ENCODE peak calls at places on chromosomes 4 and X, in ten cellular contexts. N, F, V, E, L, J, T, B, M and U are unnamed samples.
A peak's percentile ranks its signal among the peaks of the same experiment; 100 is the strongest.

GRCh38 chr4:39636786-39637185 is 1.9 kb downstream of the SMIM14 start:
- DNase-seq in N (no peak), F (peak; percentile 58), V (peak; percentile 47), E (no peak), L (no peak), J (no peak), T (no peak), B (peak; percentile 31), M (no peak), U (no peak)

GRCh38 chr4:98928131-98928504 is 815 bp downstream of the EIF4E start:
- DNase-seq in N (peak; percentile 89), F (peak; percentile 80), V (peak; percentile 77), E (peak; percentile 63), L (peak; percentile 79), J (peak; percentile 46), T (peak; percentile 92), B (peak; percentile 78), M (peak; percentile 84), U (peak; percentile 81)

GRCh38 chr4:57065730-57066482 is 44.3 kb downstream of the IGFBP7 start:
- DNase-seq in N (no peak), F (no peak), V (no peak), E (no peak), L (no peak), J (no peak), T (no peak), B (peak; percentile 41), M (no peak), U (no peak)

GRCh38 chrX:3712870-3713224 is 602 bp downstream of the PRKX start:
- DNase-seq in N (no peak), F (no peak), V (no peak), E (no peak), L (no peak), J (no peak), T (peak; percentile 79), B (no peak), M (peak; percentile 68), U (no peak)

GRCh38 chr4:83093060-83093640 is 21.4 kb downstream of the PLAC8 start:
- DNase-seq in N (no peak), F (no peak), V (no peak), E (no peak), L (no peak), J (no peak), T (no peak), B (no peak), M (no peak), U (no peak)

GRCh38 chr4:53688186-53688790 is 97.0 kb upstream of the LNX1 start:
- DNase-seq in N (peak; percentile 55), F (peak; percentile 97), V (peak; percentile 98), E (no peak), L (no peak), J (no peak), T (peak; percentile 85), B (peak; percentile 100), M (no peak), U (peak; percentile 25)

GRCh38 chrX:133776072-133776471 is 209.3 kb downstream of the GPC3 start:
- DNase-seq in N (no peak), F (no peak), V (peak; percentile 9), E (no peak), L (no peak), J (no peak), T (peak; percentile 14), B (no peak), M (no peak), U (peak; percentile 14)

GRCh38 chr4:141771889-141772830 is 135.8 kb downstream of the IL15 start:
- DNase-seq in N (no peak), F (no peak), V (no peak), E (no peak), L (no peak), J (no peak), T (no peak), B (no peak), M (no peak), U (no peak)

GRCh38 chrX:70453024-70453618 is 8.5 kb downstream of the DLG3 start:
- DNase-seq in N (no peak), F (no peak), V (no peak), E (no peak), L (no peak), J (no peak), T (peak; percentile 74), B (no peak), M (no peak), U (no peak)

GRCh38 chr4:142656178-142656577 is 189.9 kb downstream of the INPP4B start:
- DNase-seq in N (no peak), F (peak; percentile 48), V (peak; percentile 30), E (no peak), L (no peak), J (no peak), T (no peak), B (no peak), M (no peak), U (no peak)

GRCh38 chrX:10666102-10666501 is 45.7 kb upstream of the MID1 start:
- DNase-seq in N (no peak), F (no peak), V (no peak), E (no peak), L (no peak), J (no peak), T (no peak), B (no peak), M (no peak), U (no peak)

GRCh38 chrX:132750312-132751042 is 208.0 kb downstream of the HS6ST2 start:
- DNase-seq in N (no peak), F (no peak), V (no peak), E (no peak), L (no peak), J (no peak), T (no peak), B (no peak), M (no peak), U (no peak)

GRCh38 chrX:25158635-25159034 is 142.9 kb upstream of the ARX start:
- DNase-seq in N (no peak), F (peak; percentile 52), V (peak; percentile 2), E (no peak), L (no peak), J (no peak), T (no peak), B (no peak), M (no peak), U (no peak)

GRCh38 chr4:66404149-66404548 is 733.9 kb upstream of the EPHA5 start:
- DNase-seq in N (no peak), F (no peak), V (no peak), E (no peak), L (no peak), J (no peak), T (peak; percentile 1), B (no peak), M (no peak), U (no peak)

GRCh38 chr4:86451560-86452322 is 91.9 kb upstream of the MAPK10 start:
- DNase-seq in N (no peak), F (peak; percentile 35), V (peak; percentile 34), E (no peak), L (no peak), J (no peak), T (no peak), B (peak; percentile 30), M (no peak), U (no peak)

GRCh38 chrX:119375561-119375960 is 23.6 kb upstream of the SLC25A43 start:
- DNase-seq in N (no peak), F (no peak), V (no peak), E (no peak), L (no peak), J (no peak), T (no peak), B (no peak), M (no peak), U (no peak)

GRCh38 chr4:128232719-128233118 is 54.9 kb downstream of the PGRMC2 start:
- DNase-seq in N (no peak), F (no peak), V (no peak), E (no peak), L (no peak), J (no peak), T (no peak), B (no peak), M (no peak), U (no peak)

GRCh38 chrX:135429429-135429828 is 7.7 kb downstream of the SMIM10L2A start:
- DNase-seq in N (no peak), F (no peak), V (no peak), E (no peak), L (no peak), J (no peak), T (no peak), B (no peak), M (no peak), U (no peak)

GRCh38 chr4:115119804-115120352 is 6.5 kb upstream of the NDST4 start:
- DNase-seq in N (no peak), F (no peak), V (peak; percentile 1), E (no peak), L (no peak), J (no peak), T (no peak), B (no peak), M (no peak), U (no peak)
- TF ChIP-seq CTCF in N (peak; percentile 31), F (no peak), V (no peak), E (no peak), L (no peak), J (no peak), T (no peak), B (no peak), M (no peak), U (no peak)

DNA sequence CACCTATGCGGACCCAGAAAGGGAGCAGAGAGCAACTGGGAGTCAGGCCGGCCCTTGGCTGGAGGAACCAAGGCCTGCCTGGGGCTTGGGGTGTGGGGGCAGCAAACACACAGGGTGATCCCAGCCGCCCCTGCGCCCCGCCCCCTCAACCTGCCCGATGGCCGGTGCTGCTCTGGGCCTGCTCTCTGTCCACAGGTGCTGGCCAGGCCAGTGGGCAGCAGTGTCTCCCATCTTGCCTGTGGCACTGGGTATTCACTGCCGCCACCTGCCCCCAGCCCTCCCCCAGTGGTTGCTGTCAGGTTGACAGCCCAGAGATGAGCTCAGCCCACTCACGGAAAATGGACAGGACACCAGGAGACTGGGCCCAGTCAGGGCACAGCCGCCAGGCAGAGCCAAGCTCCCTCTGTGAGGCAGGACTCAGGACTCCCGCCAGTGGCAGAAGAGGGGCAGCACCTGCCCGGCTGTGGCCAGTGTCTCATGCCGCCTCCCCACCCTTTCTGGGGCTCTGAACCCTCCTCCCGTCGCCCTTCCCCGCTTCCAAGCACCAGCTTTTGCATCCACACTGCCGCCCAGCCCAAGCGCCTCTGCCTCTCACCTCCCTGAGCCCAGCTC is 4.7 kb downstream of the NKX1-1 start:
- DNase-seq in N (peak; percentile 2), F (no peak), V (no peak), E (peak; percentile 6), L (no peak), J (no peak), T (peak; percentile 90), B (no peak), M (no peak), U (no peak)
- H3K4me1 ChIP-seq in N (no peaks in the 10 kb centered on the region), F (no peaks in the 10 kb centered on the region), V (no peaks in the 10 kb centered on the region), E (peaks cover 48% of the 10 kb centered on the region), L (peaks cover 6% of the 10 kb centered on the region), J (peaks cover 22% of the 10 kb centered on the region), T (no peaks in the 10 kb centered on the region), B (no peaks in the 10 kb centered on the region), M (peaks cover 34% of the 10 kb centered on the region), U (no peaks in the 10 kb centered on the region)

GRCh38 chr4:20253272-20253798 is 1.6 kb downstream of the SLIT2 start:
- DNase-seq in N (no peak), F (no peak), V (peak; percentile 26), E (no peak), L (no peak), J (peak; percentile 12), T (peak; percentile 60), B (peak; percentile 15), M (no peak), U (peak; percentile 17)
- H3K27ac ChIP-seq in N (no peak overlapping the region), F (no peak overlapping the region), V (peak overlapping the region; percentile 26), E (no peak overlapping the region), L (peak overlapping the region; percentile 42), J (no peak overlapping the region), T (no peak overlapping the region), B (no peak overlapping the region), M (no peak overlapping the region), U (no peak overlapping the region)

GRCh38 chr4:7959066-7959465 is 19.4 kb upstream of the AFAP1 start:
- DNase-seq in N (no peak), F (no peak), V (no peak), E (no peak), L (no peak), J (no peak), T (peak; percentile 3), B (no peak), M (no peak), U (no peak)
- TF ChIP-seq CTCF in N (no peak), F (no peak), V (no peak), E (no peak), L (no peak), J (no peak), T (peak; percentile 13), B (peak; percentile 16), M (no peak), U (no peak)